ENCODE peak calls at places on chromosomes 1 and 21, in ten cellular contexts. I is stomach; A is substantia nigra; R is lower leg skin; J is HS-27A; O is T1000; E is NCI-H1417 treated with DMSO at 0.1 percent for 48 hours; Q is prostate gland; X is GM20000; B is stimulated activated CD4-positive, alpha-beta T cell treated with anti-CD3 and anti-CD28 coated beads, Interleukin-12 subunit alpha, Interleukin-12 subunit beta, amount 100 ng/mL, for 4 hours. N is an unnamed sample.

GRCh38 chr1:19921310-19921709 is 2.1 kb downstream of the PLA2G2E start:
- DNase-seq in I (no peak), A (no peak), R (no peak), J (no peak), O (no peak), E (no peak), Q (no peak), X (no peak), B (no peak), N (peak)

GRCh38 chr1:212814989-212815388 is 23.3 kb downstream of the TATDN3 start:
- DNase-seq in I (no peak), A (no peak), R (no peak), J (no peak), O (no peak), E (no peak), Q (peak), X (no peak), B (no peak), N (peak)

GRCh38 chr1:85214654-85215053 is 13.8 kb upstream of the SYDE2 start:
- DNase-seq in I (no peak), A (no peak), R (no peak), J (no peak), O (no peak), E (no peak), Q (no peak), X (no peak), B (no peak), N (no peak)

GRCh38 chr1:152878042-152878441 is at the start of gene SMCP:
- DNase-seq in I (no peak), A (no peak), R (no peak), J (no peak), O (no peak), E (no peak), Q (no peak), X (no peak), B (peak), N (no peak)

GRCh38 chr21:46183910-46184624 is at the start of gene SPATC1L:
- DNase-seq in I (peak), A (peak), R (no peak), J (peak), O (no peak), E (no peak), Q (peak), X (peak), B (peak), N (peak)

GRCh38 chr1:108012553-108012952 is 47.6 kb upstream of the VAV3 start:
- DNase-seq in I (no peak), A (no peak), R (no peak), J (no peak), O (no peak), E (no peak), Q (no peak), X (no peak), B (no peak), N (no peak)

GRCh38 chr1:23185381-23185780 is 16.7 kb upstream of the LUZP1 start:
- DNase-seq in I (no peak), A (no peak), R (no peak), J (no peak), O (no peak), E (no peak), Q (no peak), X (no peak), B (no peak), N (no peak)

GRCh38 chr1:9100471-9101043 is 28.3 kb downstream of the GPR157 start:
- DNase-seq in I (no peak), A (no peak), R (no peak), J (no peak), O (no peak), E (no peak), Q (no peak), X (no peak), B (no peak), N (no peak)

GRCh38 chr1:173532237-173532636 is 55.1 kb downstream of the PRDX6 start:
- DNase-seq in I (no peak), A (no peak), R (no peak), J (no peak), O (no peak), E (no peak), Q (no peak), X (no peak), B (no peak), N (no peak)

GRCh38 chr1:150981177-150981804 is 801 bp upstream of the ANXA9 start:
- DNase-seq in I (peak), A (no peak), R (no peak), J (no peak), O (peak), E (peak), Q (no peak), X (no peak), B (no peak), N (no peak)

GRCh38 chr1:12544357-12544756 is 73.7 kb downstream of the DHRS3 start:
- DNase-seq in I (no peak), A (no peak), R (no peak), J (no peak), O (no peak), E (no peak), Q (no peak), X (no peak), B (no peak), N (no peak)

GRCh38 chr1:180262628-180263488 is 32.8 kb downstream of the LHX4 start:
- DNase-seq in I (no peak), A (no peak), R (no peak), J (peak), O (no peak), E (no peak), Q (no peak), X (no peak), B (no peak), N (no peak)

GRCh38 chr1:85363526-85363925 is 87.1 kb upstream of the BCL10 start:
- DNase-seq in I (no peak), A (no peak), R (no peak), J (no peak), O (no peak), E (no peak), Q (no peak), X (no peak), B (no peak), N (no peak)

GRCh38 chr1:108503062-108503740 is 53.1 kb downstream of the NBPF6 start:
- DNase-seq in I (no peak), A (no peak), R (no peak), J (peak), O (peak), E (no peak), Q (no peak), X (no peak), B (no peak), N (no peak)

GRCh38 chr21:35202431-35202830 is 153.3 kb upstream of the RUNX1 start:
- DNase-seq in I (no peak), A (no peak), R (no peak), J (no peak), O (no peak), E (no peak), Q (no peak), X (no peak), B (no peak), N (no peak)

GRCh38 chr1:100585774-100586173 is 47.8 kb downstream of the GPR88 start:
- DNase-seq in I (no peak), A (no peak), R (no peak), J (no peak), O (peak), E (no peak), Q (no peak), X (no peak), B (no peak), N (no peak)

GRCh38 chr1:19656134-19656779 is 8.4 kb upstream of the HTR6 start:
- DNase-seq in I (no peak), A (no peak), R (no peak), J (no peak), O (no peak), E (no peak), Q (no peak), X (no peak), B (no peak), N (no peak)

GRCh38 chr1:236673284-236673919 is 12.9 kb upstream of the ACTN2 start:
- DNase-seq in I (no peak), A (no peak), R (no peak), J (no peak), O (no peak), E (no peak), Q (no peak), X (no peak), B (no peak), N (no peak)

GRCh38 chr1:225554216-225554812 is 98.6 kb downstream of the ENAH start:
- DNase-seq in I (no peak), A (no peak), R (no peak), J (no peak), O (no peak), E (no peak), Q (no peak), X (peak), B (no peak), N (peak)

GRCh38 chr1:41461790-41462679 is 22.4 kb downstream of the EDN2 start:
- DNase-seq in I (no peak), A (no peak), R (no peak), J (no peak), O (no peak), E (no peak), Q (no peak), X (no peak), B (no peak), N (no peak)

GRCh38 chr1:114509596-114510234 is 1.3 kb downstream of the TRIM33 start:
- DNase-seq in I (no peak), A (no peak), R (no peak), J (no peak), O (no peak), E (no peak), Q (no peak), X (no peak), B (no peak), N (no peak)

GRCh38 chr1:232950919-232951579 is 638 bp downstream of the NTPCR start:
- DNase-seq in I (no peak), A (no peak), R (no peak), J (no peak), O (no peak), E (no peak), Q (peak), X (peak), B (no peak), N (peak)

GRCh38 chr1:36847186-36847585 is 187.1 kb downstream of the GRIK3 start:
- DNase-seq in I (no peak), A (no peak), R (no peak), J (no peak), O (no peak), E (no peak), Q (no peak), X (no peak), B (no peak), N (no peak)

N was measured in cerebellum.